ENCODE peak calls at places on chromosomes 5 and 9, in six cellular contexts. T, U, Y, I, N and B are unnamed samples.

GRCh38 chr5:112848116-112848811 is 12.8 kb upstream of the SRP19 start:
- DNase-seq in I (peak), Y (no peak), U (peak), T (peak), N (peak), B (no peak)

GRCh38 chr5:180142008-180142803 is 66.8 kb downstream of the RASGEF1C start:
- DNase-seq in N (no peak), I (no peak), T (no peak), U (no peak), Y (no peak), B (peak)

GRCh38 chr5:1652873-1653707 is 129.3 kb upstream of the LPCAT1 start:
- DNase-seq in Y (no peak), T (peak), I (no peak), U (no peak), N (no peak), B (no peak)

GRCh38 chr9:135478191-135478590 is 1.4 kb upstream of the PPP1R26 start:
- DNase-seq in T (peak), N (no peak), U (no peak), I (no peak), Y (no peak), B (no peak)

GRCh38 chr5:92472981-92473566 is 1090.0 kb upstream of the ARRDC3 start:
- DNase-seq in U (no peak), Y (no peak), T (no peak), N (no peak), I (no peak), B (no peak)

GRCh38 chr9:134046894-134047681 is 20.7 kb downstream of the BRD3 start:
- DNase-seq in N (no peak), U (no peak), T (no peak), I (no peak), Y (no peak), B (no peak)

GRCh38 chr9:125747053-125747764 is at the start of gene PBX3:
- DNase-seq in I (peak), N (peak), T (peak), U (no peak), Y (no peak), B (peak)

GRCh38 chr5:117539692-117540091 is 965.1 kb upstream of the SEMA6A start:
- DNase-seq in T (no peak), N (no peak), I (no peak), Y (no peak), U (no peak), B (no peak)

GRCh38 chr9:123234853-123235252 is 33.5 kb downstream of the STRBP start:
- DNase-seq in Y (no peak), U (no peak), N (no peak), I (no peak), T (no peak), B (no peak)

GRCh38 chr5:108168915-108169314 is 213.0 kb downstream of the FBXL17 start:
- DNase-seq in N (no peak), T (no peak), U (no peak), I (no peak), Y (no peak), B (no peak)

GRCh38 chr9:108512426-108513173 is 343.2 kb downstream of the ACTL7B start:
- DNase-seq in N (no peak), Y (no peak), I (peak), U (no peak), T (peak), B (no peak)

GRCh38 chr5:172637740-172638139 is 3.3 kb upstream of the NEURL1B start:
- DNase-seq in Y (no peak), U (no peak), T (no peak), N (no peak), I (no peak), B (no peak)

GRCh38 chr5:38796000-38796738 is 49.6 kb upstream of the OSMR start:
- DNase-seq in T (peak), Y (no peak), N (no peak), U (no peak), I (peak), B (no peak)

GRCh38 chr9:81536242-81537025 is 152.9 kb downstream of the TLE1 start:
- DNase-seq in T (no peak), U (no peak), I (no peak), Y (no peak), N (no peak), B (no peak)

GRCh38 chr5:159921721-159922120 is 5.4 kb downstream of the ADRA1B start:
- DNase-seq in Y (no peak), T (no peak), I (peak), U (no peak), N (no peak), B (no peak)

GRCh38 chr5:122163151-122164069 is 34.1 kb downstream of the ZNF474 start:
- DNase-seq in U (no peak), N (no peak), I (peak), T (peak), Y (peak), B (peak)

GRCh38 chr9:97737429-97737828 is 40.3 kb upstream of the XPA start:
- DNase-seq in N (no peak), T (peak), I (peak), U (no peak), Y (no peak), B (no peak)

GRCh38 chr5:74685979-74686631 is 1.1 kb downstream of the HEXB start:
- DNase-seq in U (no peak), T (peak), Y (no peak), N (peak), I (peak), B (no peak)

GRCh38 chr9:89278997-89279739 is 31.8 kb upstream of the CKS2 start:
- DNase-seq in Y (no peak), I (peak), U (peak), T (peak), N (peak), B (no peak)

GRCh38 chr5:113508756-113509155 is 4.7 kb upstream of the YTHDC2 start:
- DNase-seq in U (no peak), N (no peak), Y (no peak), I (no peak), T (peak), B (no peak)

GRCh38 chr5:179220716-179221115 is 124.5 kb downstream of the ADAMTS2 start:
- DNase-seq in N (no peak), U (no peak), I (no peak), Y (no peak), T (no peak), B (no peak)